ENCODE peak calls at places on chromosomes 2 and 18, in four cellular contexts. One of them, this sample, is unnamed.

GRCh38 chr2:85549826-85550225 is 10.9 kb downstream of the MAT2A start:
- DNase-seq in aorta: no peak
- DNase-seq in Peyer's patch: no peak
- DNase-seq in GM23248: peak; percentile 88
- DNase-seq in this sample: no peak

GRCh38 chr2:134522856-134523460 is 195.8 kb downstream of the TMEM163 start:
- DNase-seq in GM23248: no peak
- DNase-seq in Peyer's patch: no peak
- DNase-seq in aorta: no peak
- DNase-seq in this sample: no peak

GRCh38 chr2:10256031-10256524 is 46.6 kb upstream of the HPCAL1 start:
- DNase-seq in aorta: peak; percentile 13
- DNase-seq in Peyer's patch: peak; percentile 42
- DNase-seq in GM23248: no peak
- DNase-seq in this sample: peak; percentile 47

GRCh38 chr18:2656237-2657042 is 914 bp downstream of the SMCHD1 start:
- DNase-seq in Peyer's patch: peak; percentile 76
- DNase-seq in GM23248: peak; percentile 76
- DNase-seq in aorta: peak; percentile 77
- DNase-seq in this sample: peak; percentile 81

GRCh38 chr2:59449264-59449663 is 1104.2 kb downstream of the BCL11A start:
- DNase-seq in aorta: no peak
- DNase-seq in Peyer's patch: no peak
- DNase-seq in GM23248: no peak
- DNase-seq in this sample: no peak

GRCh38 chr18:9103488-9103887 is 989 bp downstream of the NDUFV2 start:
- DNase-seq in GM23248: peak; percentile 68
- DNase-seq in aorta: no peak
- DNase-seq in Peyer's patch: no peak
- DNase-seq in this sample: no peak

GRCh38 chr2:161710131-161710915 is 86.1 kb downstream of the SLC4A10 start:
- DNase-seq in aorta: no peak
- DNase-seq in Peyer's patch: no peak
- DNase-seq in GM23248: peak; percentile 79
- DNase-seq in this sample: no peak

GRCh38 chr2:196413821-196414274 is 225.7 kb upstream of the CCDC150 start:
- DNase-seq in GM23248: peak; percentile 35
- DNase-seq in Peyer's patch: no peak
- DNase-seq in aorta: no peak
- DNase-seq in this sample: no peak

GRCh38 chr2:104859310-104860130 is 5.6 kb downstream of the POU3F3 start:
- DNase-seq in Peyer's patch: no peak
- DNase-seq in GM23248: no peak
- DNase-seq in aorta: no peak
- DNase-seq in this sample: no peak

GRCh38 chr2:120346034-120346666 is at the start of gene INHBB:
- DNase-seq in GM23248: peak; percentile 61
- DNase-seq in aorta: no peak
- DNase-seq in Peyer's patch: no peak
- DNase-seq in this sample: no peak

GRCh38 chr18:46706968-46707367 is 49.9 kb downstream of the ST8SIA5 start:
- DNase-seq in Peyer's patch: no peak
- DNase-seq in aorta: no peak
- DNase-seq in GM23248: peak; percentile 38
- DNase-seq in this sample: no peak

GRCh38 chr2:180478883-180479282 is 471.8 kb upstream of the CWC22 start:
- DNase-seq in GM23248: no peak
- DNase-seq in Peyer's patch: no peak
- DNase-seq in aorta: no peak
- DNase-seq in this sample: no peak

GRCh38 chr18:46623541-46623940 is 33.5 kb downstream of the LOXHD1 start:
- DNase-seq in Peyer's patch: no peak
- DNase-seq in GM23248: peak; percentile 25
- DNase-seq in aorta: peak; percentile 52
- DNase-seq in this sample: no peak

GRCh38 chr18:75049455-75049789 is 159.5 kb downstream of the PTGR3 start:
- DNase-seq in Peyer's patch: no peak
- DNase-seq in GM23248: no peak
- DNase-seq in aorta: no peak
- DNase-seq in this sample: no peak

GRCh38 chr2:64453710-64454315 is at the start of gene LGALSL:
- DNase-seq in aorta: peak; percentile 86
- DNase-seq in GM23248: peak; percentile 63
- DNase-seq in Peyer's patch: peak; percentile 93
- DNase-seq in this sample: peak; percentile 94
- H3K27ac ChIP-seq in aorta: peak within 1 kb of the TSS; percentile 100
- H3K27ac ChIP-seq in GM23248: no peak within 1 kb of the TSS
- H3K27ac ChIP-seq in Peyer's patch: peak within 1 kb of the TSS; percentile 97
- H3K27ac ChIP-seq in this sample: peak within 1 kb of the TSS; percentile 94

DNA sequence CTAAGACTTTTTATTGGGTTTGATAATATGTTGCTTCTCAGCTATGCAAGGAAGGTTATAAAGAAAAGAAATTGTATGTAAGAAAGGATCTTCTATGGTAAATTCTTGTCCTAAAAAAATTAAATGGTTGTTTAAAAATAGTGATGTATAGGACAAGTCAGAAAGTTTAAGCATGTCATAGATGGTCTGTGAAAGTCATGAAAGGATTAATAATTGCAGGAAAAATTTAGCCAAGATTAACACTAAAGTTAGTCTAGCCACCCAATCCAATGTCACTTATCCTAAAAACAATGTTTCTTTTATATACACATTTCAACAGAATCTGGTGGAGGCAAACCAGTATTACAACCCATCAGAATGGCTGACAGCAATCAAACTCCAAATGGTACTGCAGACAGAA is 1046.7 kb upstream of the SLC39A10 start:
- DNase-seq in Peyer's patch: no peak
- DNase-seq in GM23248: no peak
- DNase-seq in aorta: no peak
- DNase-seq in this sample: no peak
- H3K9me3 ChIP-seq in Peyer's patch: no peaks in the 10 kb centered on the region
- H3K9me3 ChIP-seq in GM23248: no peaks in the 10 kb centered on the region
- H3K9me3 ChIP-seq in aorta: no peaks in the 10 kb centered on the region
- H3K9me3 ChIP-seq in this sample: no peaks in the 10 kb centered on the region

GRCh38 chr2:25341753-25342371 is at the start of gene DNMT3A:
- DNase-seq in Peyer's patch: peak; percentile 78
- DNase-seq in aorta: peak; percentile 83
- DNase-seq in GM23248: peak; percentile 79
- DNase-seq in this sample: peak; percentile 84
- H3K27ac ChIP-seq in Peyer's patch: peak within 1 kb of the TSS; percentile 74
- H3K27ac ChIP-seq in aorta: peak within 1 kb of the TSS; percentile 42
- H3K27ac ChIP-seq in GM23248: no peak within 1 kb of the TSS
- H3K27ac ChIP-seq in this sample: peak within 1 kb of the TSS; percentile 47

GRCh38 chr2:2744958-2745715 is 414.1 kb upstream of the MYT1L start:
- DNase-seq in Peyer's patch: peak; percentile 12
- DNase-seq in aorta: no peak
- DNase-seq in GM23248: no peak
- DNase-seq in this sample: no peak
- H3K9me3 ChIP-seq in Peyer's patch: no peaks in the 10 kb centered on the region
- H3K9me3 ChIP-seq in aorta: no peaks in the 10 kb centered on the region
- H3K9me3 ChIP-seq in GM23248: no peaks in the 10 kb centered on the region
- H3K9me3 ChIP-seq in this sample: no peaks in the 10 kb centered on the region

DNA sequence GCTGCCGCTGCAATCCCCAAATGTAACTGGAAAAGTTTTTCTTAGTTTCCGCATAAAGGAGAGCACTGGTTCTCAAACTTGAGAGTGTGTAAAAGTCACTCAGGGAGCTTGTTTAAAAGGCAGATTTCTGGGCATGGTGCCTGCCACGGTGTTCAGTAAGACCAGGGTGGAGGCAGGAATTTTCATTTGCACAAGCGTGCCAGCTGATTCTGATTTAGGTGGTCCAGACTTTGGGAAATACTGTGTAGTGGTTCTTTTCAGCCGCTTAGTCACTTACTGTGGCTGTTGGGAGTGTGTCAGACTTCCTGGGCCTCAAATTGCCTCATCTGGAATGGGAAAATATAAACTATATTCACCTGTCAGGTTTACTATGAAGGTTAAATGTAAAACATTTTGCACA is 788 bp downstream of the ARMC9 start:
- DNase-seq in aorta: no peak
- DNase-seq in Peyer's patch: no peak
- DNase-seq in GM23248: peak; percentile 84
- DNase-seq in this sample: no peak
- H3K27ac ChIP-seq in aorta: peak overlapping the region; percentile 29
- H3K27ac ChIP-seq in Peyer's patch: peak overlapping the region; percentile 77
- H3K27ac ChIP-seq in GM23248: peak overlapping the region; percentile 75
- H3K27ac ChIP-seq in this sample: peak overlapping the region; percentile 53

GRCh38 chr2:150339282-150339681 is 148.2 kb downstream of the RND3 start:
- DNase-seq in GM23248: peak; percentile 57
- DNase-seq in Peyer's patch: no peak
- DNase-seq in aorta: no peak
- DNase-seq in this sample: no peak
- H3K9me3 ChIP-seq in GM23248: no peaks in the 10 kb centered on the region
- H3K9me3 ChIP-seq in Peyer's patch: no peaks in the 10 kb centered on the region
- H3K9me3 ChIP-seq in aorta: no peaks in the 10 kb centered on the region
- H3K9me3 ChIP-seq in this sample: no peaks in the 10 kb centered on the region

DNA sequence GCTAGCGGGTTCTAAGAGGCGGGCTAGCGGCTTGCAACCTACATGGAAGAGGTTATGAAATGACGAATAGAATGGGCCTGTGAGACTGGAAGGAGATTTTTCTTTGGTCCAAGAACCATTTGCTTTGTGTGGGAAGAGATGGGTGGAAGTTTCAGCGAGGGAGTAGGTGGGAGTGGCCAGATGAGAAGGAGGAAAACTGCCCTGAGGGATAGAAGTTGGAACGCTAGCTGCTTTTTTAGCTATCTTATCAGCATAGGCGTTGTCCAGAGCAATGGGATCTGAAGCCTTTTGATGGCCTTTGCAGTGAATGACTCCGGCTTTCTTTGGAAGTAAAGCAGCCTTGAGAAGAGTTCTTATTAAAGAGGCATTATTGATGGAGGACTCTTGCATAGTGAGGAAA is 52.4 kb downstream of the SPTBN1 start:
- DNase-seq in Peyer's patch: no peak
- DNase-seq in aorta: no peak
- DNase-seq in GM23248: no peak
- DNase-seq in this sample: no peak
- H3K27ac ChIP-seq in Peyer's patch: no peak overlapping the region
- H3K27ac ChIP-seq in aorta: no peak overlapping the region
- H3K27ac ChIP-seq in GM23248: no peak overlapping the region
- H3K27ac ChIP-seq in this sample: no peak overlapping the region

GRCh38 chr2:51218057-51218456 is 186.1 kb upstream of the NRXN1 start:
- DNase-seq in Peyer's patch: no peak
- DNase-seq in GM23248: no peak
- DNase-seq in aorta: no peak
- DNase-seq in this sample: no peak

GRCh38 chr2:51222106-51222505 is 190.2 kb upstream of the NRXN1 start:
- DNase-seq in GM23248: no peak
- DNase-seq in Peyer's patch: no peak
- DNase-seq in aorta: no peak
- DNase-seq in this sample: no peak

GRCh38 chr2:51219468-51219867 is 187.5 kb upstream of the NRXN1 start:
- DNase-seq in GM23248: no peak
- DNase-seq in aorta: no peak
- DNase-seq in Peyer's patch: no peak
- DNase-seq in this sample: no peak

GRCh38 chr2:51220080-51220479 is 188.1 kb upstream of the NRXN1 start:
- DNase-seq in Peyer's patch: no peak
- DNase-seq in GM23248: no peak
- DNase-seq in aorta: no peak
- DNase-seq in this sample: no peak

DNA sequence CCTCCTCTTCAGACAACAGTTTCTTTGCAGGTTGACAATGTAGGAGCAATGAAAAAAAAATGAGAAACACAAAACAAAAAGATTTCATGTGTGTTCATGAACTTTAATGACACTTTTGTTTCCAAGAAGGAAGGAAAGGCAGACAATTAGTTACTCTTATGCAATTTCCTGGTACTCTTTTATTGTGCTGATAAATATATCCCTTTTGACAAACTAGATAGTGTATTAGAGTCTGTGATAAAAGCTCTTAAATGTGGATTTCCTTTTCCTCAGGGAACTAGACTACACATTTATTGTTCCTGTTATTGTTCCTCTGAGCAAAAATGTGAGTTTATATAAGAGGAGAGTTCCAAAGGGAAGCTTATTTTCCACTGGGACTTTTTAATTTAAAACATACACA is 188.7 kb upstream of the NRXN1 start:
- DNase-seq in Peyer's patch: no peak
- DNase-seq in GM23248: no peak
- DNase-seq in aorta: no peak
- DNase-seq in this sample: no peak
- H3K9me3 ChIP-seq in Peyer's patch: no peaks in the 10 kb centered on the region
- H3K9me3 ChIP-seq in GM23248: peaks cover 5% of the 10 kb centered on the region
- H3K9me3 ChIP-seq in aorta: no peaks in the 10 kb centered on the region
- H3K9me3 ChIP-seq in this sample: no peaks in the 10 kb centered on the region

GRCh38 chr2:52107124-52107523 is 1075.2 kb upstream of the NRXN1 start:
- DNase-seq in Peyer's patch: no peak
- DNase-seq in GM23248: no peak
- DNase-seq in aorta: no peak
- DNase-seq in this sample: no peak
- H3K27ac ChIP-seq in Peyer's patch: no peak overlapping the region
- H3K27ac ChIP-seq in GM23248: no peak overlapping the region
- H3K27ac ChIP-seq in aorta: no peak overlapping the region
- H3K27ac ChIP-seq in this sample: no peak overlapping the region

DNA sequence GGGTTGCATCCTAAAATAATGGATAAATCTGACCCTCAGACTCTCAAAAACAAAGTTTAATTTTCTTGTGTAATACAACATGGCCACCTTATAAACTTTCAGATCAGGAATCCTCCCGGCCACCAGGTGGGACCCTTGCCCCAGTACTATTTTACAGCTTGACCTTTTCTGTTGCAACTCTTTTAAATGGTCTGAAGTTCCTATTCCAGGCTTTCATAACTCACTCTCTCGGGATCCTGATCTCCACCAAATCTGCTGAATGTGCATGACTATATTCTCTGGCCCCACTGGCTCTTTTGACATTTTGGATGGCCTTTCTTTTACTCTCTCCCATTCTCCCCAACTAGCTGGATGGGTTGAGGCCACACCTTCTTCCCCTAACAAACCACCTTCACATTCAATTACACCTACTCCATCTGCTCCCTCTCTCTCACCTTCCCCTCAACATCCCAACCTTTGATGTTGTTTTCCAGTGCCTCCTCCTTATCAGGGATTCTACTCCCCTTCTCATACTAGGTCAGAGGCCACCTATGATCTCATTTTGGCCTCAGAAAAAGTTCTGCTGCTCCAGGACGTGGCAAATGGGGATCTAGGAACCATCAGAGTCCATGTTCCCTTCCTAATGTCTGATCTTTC is 70.8 kb downstream of the SESTD1 start:
- DNase-seq in Peyer's patch: no peak
- DNase-seq in aorta: no peak
- DNase-seq in GM23248: no peak
- DNase-seq in this sample: no peak
- H3K9me3 ChIP-seq in Peyer's patch: no peaks in the 10 kb centered on the region
- H3K9me3 ChIP-seq in aorta: no peaks in the 10 kb centered on the region
- H3K9me3 ChIP-seq in GM23248: peaks cover 3% of the 10 kb centered on the region
- H3K9me3 ChIP-seq in this sample: no peaks in the 10 kb centered on the region

This sample was measured in upper lobe of right lung.